ENCODE peak calls at places on chromosomes 5 and 9, in four cellular contexts. T, W, L and Q are unnamed samples.

GRCh38 chr5:132059043-132059695 is 1.3 kb upstream of the IL3 start:
- DNase-seq in L (no peak), W (no peak), T (no peak), Q (no peak)

GRCh38 chr5:133664422-133664821 is 52.1 kb upstream of the FSTL4 start:
- DNase-seq in L (peak), T (no peak), W (no peak), Q (no peak)

GRCh38 chr9:86977205-86977835 is 30.0 kb upstream of the GAS1 start:
- DNase-seq in L (no peak), W (no peak), T (no peak), Q (no peak)

GRCh38 chr5:172805736-172806255 is 28.3 kb upstream of the ERGIC1 start:
- DNase-seq in L (no peak), W (no peak), T (no peak), Q (no peak)

GRCh38 chr5:32794086-32794485 is 83.0 kb downstream of the NPR3 start:
- DNase-seq in T (no peak), W (no peak), L (no peak), Q (no peak)

GRCh38 chr5:175484824-175485223 is 6.5 kb downstream of the SFXN1 start:
- DNase-seq in T (no peak), L (no peak), W (no peak), Q (no peak)

GRCh38 chr9:137254624-137255447 is at the start of gene NELFB:
- DNase-seq in L (peak), T (peak), W (peak), Q (peak)

GRCh38 chr5:98514106-98514665 is 259.3 kb upstream of the RGMB start:
- DNase-seq in L (no peak), T (no peak), W (no peak), Q (no peak)

GRCh38 chr5:137997726-137998213 is 35.1 kb downstream of the FAM13B start:
- DNase-seq in T (no peak), L (no peak), W (no peak), Q (no peak)

GRCh38 chr9:33676746-33677505 is 118.4 kb upstream of the PRSS3 start:
- DNase-seq in T (peak), L (no peak), W (peak), Q (peak)

GRCh38 chr9:21927752-21928151 is 66.4 kb downstream of the CDKN2A start:
- DNase-seq in L (no peak), W (no peak), T (no peak), Q (no peak)

GRCh38 chr9:72807765-72808445 is 144.9 kb downstream of the ALDH1A1 start:
- DNase-seq in W (no peak), T (no peak), L (no peak), Q (no peak)

GRCh38 chr9:107144475-107144874 is 138.6 kb upstream of the RAD23B start:
- DNase-seq in T (no peak), L (no peak), W (no peak), Q (no peak)

GRCh38 chr9:14303526-14303925 is 10.4 kb downstream of the NFIB start:
- DNase-seq in L (no peak), T (no peak), W (no peak), Q (no peak)

GRCh38 chr9:134545213-134546211 is 96.1 kb upstream of the COL5A1 start:
- DNase-seq in T (no peak), W (no peak), L (no peak), Q (no peak)

GRCh38 chr5:337565-338130 is 16.1 kb downstream of the AHRR start:
- DNase-seq in L (no peak), W (no peak), T (no peak), Q (no peak)

GRCh38 chr5:123359866-123360569 is 63.2 kb downstream of the CEP120 start:
- DNase-seq in T (no peak), W (no peak), L (no peak), Q (no peak)